ENCODE peak calls at places on chromosomes 16 and 17, in four cellular contexts. M is transverse colon, N is K562, H is upper lobe of left lung. R is an unnamed sample.
A peak's percentile ranks its signal among the peaks of the same experiment; 100 is the strongest.

GRCh38 chr16:72884037-72884436 is 163.9 kb downstream of the ZFHX3 start:
- DNase-seq in M (no peak), N (no peak), H (no peak), R (no peak)

GRCh38 chr17:44012391-44012790 is 2.4 kb downstream of the TMEM101 start:
- DNase-seq in M (no peak), N (no peak), H (no peak), R (no peak)

GRCh38 chr17:69567130-69567529 is 152.6 kb downstream of the MAP2K6 start:
- DNase-seq in M (no peak), H (no peak), N (no peak), R (no peak)

GRCh38 chr17:76081295-76082210 is 2.6 kb downstream of the ZACN start:
- DNase-seq in M (no peak), H (no peak), N (no peak), R (no peak)

GRCh38 chr16:77406680-77407079 is 28.2 kb downstream of the ADAMTS18 start:
- DNase-seq in M (no peak), N (no peak), H (no peak), R (no peak)

GRCh38 chr16:8674413-8675022 is at the start of gene ABAT:
- DNase-seq in M (peak; percentile 94), H (peak; percentile 92), N (peak; percentile 97), R (peak; percentile 98)

GRCh38 chr16:86681440-86681838 is 103.1 kb downstream of the FOXL1 start:
- DNase-seq in M (no peak), N (no peak), H (no peak), R (no peak)

GRCh38 chr17:2215616-2216364 is 87.8 kb downstream of the SMG6 start:
- DNase-seq in H (peak; percentile 67), N (no peak), M (peak; percentile 72), R (peak; percentile 90)

GRCh38 chr17:76382803-76383644 is 1.4 kb upstream of the SPHK1 start:
- DNase-seq in M (peak; percentile 67), H (peak; percentile 38), N (peak; percentile 86), R (peak; percentile 90)

GRCh38 chr17:77491921-77492445 is 351.2 kb downstream of the SEC14L1 start:
- DNase-seq in M (peak; percentile 70), N (no peak), H (no peak), R (peak; percentile 84)

GRCh38 chr17:81101614-81102306 is 63.5 kb upstream of the PVALEF start:
- DNase-seq in M (peak; percentile 86), N (peak; percentile 95), H (peak; percentile 90), R (peak; percentile 98)

GRCh38 chr16:86559802-86560305 is 4.8 kb upstream of the MTHFSD start:
- DNase-seq in M (no peak), H (no peak), N (no peak), R (no peak)

GRCh38 chr16:66858740-66859396 is 14.7 kb downstream of the CA7 start:
- DNase-seq in H (peak; percentile 85), M (no peak), N (peak; percentile 8), R (peak; percentile 52)

GRCh38 chr17:40714473-40714872 is 10.9 kb upstream of the KRT24 start:
- DNase-seq in H (no peak), M (no peak), N (no peak), R (no peak)

GRCh38 chr16:29790949-29791844 is 646 bp downstream of the KIF22 start:
- DNase-seq in N (no peak), M (peak; percentile 27), H (no peak), R (no peak)

GRCh38 chr17:57377094-57377493 is 120.8 kb downstream of the MSI2 start:
- DNase-seq in M (no peak), N (no peak), H (peak; percentile 28), R (no peak)

GRCh38 chr17:76772842-76773521 is 35.1 kb downstream of the MFSD11 start:
- DNase-seq in N (peak; percentile 32), H (peak; percentile 26), M (no peak), R (no peak)

GRCh38 chr16:48612621-48613020 is 2.6 kb upstream of the N4BP1 start:
- DNase-seq in N (no peak), M (no peak), H (no peak), R (no peak)

GRCh38 chr17:81959362-81960129 is 1.4 kb downstream of the NOTUM start:
- DNase-seq in M (peak; percentile 82), H (peak; percentile 79), N (peak; percentile 85), R (peak; percentile 95)

GRCh38 chr16:72677662-72678447 is 370.1 kb downstream of the ZFHX3 start:
- DNase-seq in H (no peak), M (peak; percentile 48), N (no peak), R (no peak)

GRCh38 chr17:63834431-63835166 is 7.1 kb upstream of the FTSJ3 start:
- DNase-seq in H (peak; percentile 59), M (no peak), N (peak; percentile 77), R (peak; percentile 83)

GRCh38 chr17:80883831-80884735 is 107.6 kb upstream of the CHMP6 start:
- DNase-seq in M (no peak), H (no peak), N (no peak), R (peak; percentile 66)

GRCh38 chr16:69294051-69294450 is 17.1 kb upstream of the VPS4A start:
- DNase-seq in N (no peak), H (no peak), M (no peak), R (no peak)

GRCh38 chr16:87860553-87861299 is 8.6 kb downstream of the SLC7A5 start:
- DNase-seq in N (peak; percentile 49), H (no peak), M (no peak), R (peak; percentile 70)

GRCh38 chr17:43015579-43015978 is 6.6 kb downstream of the VAT1 start:
- DNase-seq in N (no peak), M (no peak), H (peak; percentile 51), R (peak; percentile 85)

GRCh38 chr17:58338907-58339774 is 10.5 kb upstream of the TSPOAP1 start:
- DNase-seq in H (peak; percentile 74), N (peak; percentile 86), M (peak; percentile 72), R (peak; percentile 93)

GRCh38 chr16:88651276-88651988 is 579 bp upstream of the CYBA start:
- DNase-seq in H (peak; percentile 83), N (peak; percentile 88), M (peak; percentile 81), R (peak; percentile 98)

DNA sequence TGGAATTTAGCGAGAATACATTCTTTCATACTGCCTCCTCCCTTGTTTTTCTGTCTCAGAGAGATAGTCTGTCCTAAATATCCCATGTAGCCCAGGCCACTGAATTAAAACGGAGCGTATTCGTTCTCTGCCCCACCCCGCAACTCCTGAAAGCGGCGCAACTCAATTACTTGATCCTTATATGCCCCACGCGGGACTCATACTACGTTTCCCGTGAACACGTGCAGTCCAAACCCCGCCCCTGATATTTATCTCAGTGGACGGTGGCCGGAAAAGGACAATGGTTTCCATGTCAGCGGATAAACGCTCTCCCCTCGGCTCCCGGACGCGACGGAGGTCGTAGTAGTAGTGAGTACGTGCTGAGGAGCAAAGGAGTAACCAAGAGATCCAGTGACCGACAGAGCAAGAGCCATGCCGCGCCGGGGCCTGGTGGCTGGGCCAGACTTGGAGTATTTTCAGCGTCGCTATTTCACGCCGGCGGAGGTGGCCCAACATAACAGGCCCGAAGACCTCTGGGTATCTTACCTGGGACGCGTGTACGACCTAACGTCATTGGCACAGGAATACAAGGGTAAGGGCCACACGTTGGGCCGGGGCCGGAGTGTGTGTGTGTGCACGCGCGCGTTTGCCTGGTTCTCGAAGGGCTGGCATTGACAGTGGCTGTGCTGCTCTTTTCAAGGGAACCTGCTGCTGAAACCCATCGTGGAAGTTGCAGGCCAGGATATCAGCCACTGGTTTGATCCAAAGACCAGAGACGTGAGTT is at the start of gene CYB5D1:
- DNase-seq in N (peak; percentile 69), M (peak; percentile 93), H (peak; percentile 89), R (peak; percentile 95)
- TF ChIP-seq POLR2A in N (peak; percentile 80), M (peak; percentile 64), H (no peak), R (peak; percentile 56)

GRCh38 chr17:33290156-33290697 is 2.9 kb downstream of the ASIC2 start:
- DNase-seq in M (no peak), N (no peak), H (no peak), R (no peak)

GRCh38 chr17:33292981-33293867 is at the start of gene ASIC2:
- DNase-seq in H (no peak), N (peak; percentile 11), M (peak; percentile 18), R (peak; percentile 68)

GRCh38 chr17:33291248-33292183 is 1.6 kb downstream of the ASIC2 start:
- DNase-seq in H (no peak), M (peak; percentile 16), N (no peak), R (peak; percentile 70)

GRCh38 chr17:33294994-33295393 is 1.9 kb upstream of the ASIC2 start:
- DNase-seq in M (no peak), N (no peak), H (no peak), R (no peak)

GRCh38 chr17:33292184-33292980 is 713 bp downstream of the ASIC2 start:
- DNase-seq in N (peak; percentile 28), M (peak; percentile 26), H (no peak), R (no peak)
- TF ChIP-seq CTCF in N (no peak), M (peak; percentile 44), H (no peak), R (no peak)

GRCh38 chr16:22007509-22008214 is at the start of gene MOSMO:
- DNase-seq in M (peak; percentile 79), N (peak; percentile 81), H (peak; percentile 77), R (peak; percentile 95)
- H3K4me1 ChIP-seq in M (peaks cover 28% of the 10 kb centered on the region), N (peaks cover 8% of the 10 kb centered on the region), H (peaks cover 26% of the 10 kb centered on the region), R (peaks cover 37% of the 10 kb centered on the region)

GRCh38 chr17:28406478-28406824 is 439 bp upstream of the SLC46A1 start:
- DNase-seq in H (no peak), N (no peak), M (no peak), R (no peak)

GRCh38 chr17:28407130-28407973 is 1.3 kb upstream of the SLC46A1 start:
- DNase-seq in H (no peak), M (no peak), N (no peak), R (no peak)

GRCh38 chr17:28404461-28404811 is 1.6 kb downstream of the SLC46A1 start:
- DNase-seq in N (no peak), H (no peak), M (no peak), R (no peak)

GRCh38 chr17:28404812-28405570 is 1.0 kb downstream of the SLC46A1 start:
- DNase-seq in H (no peak), M (no peak), N (no peak), R (no peak)

GRCh38 chr17:28405632-28406477 is at the start of gene SLC46A1:
- DNase-seq in N (peak; percentile 75), H (peak; percentile 73), M (peak; percentile 73), R (peak; percentile 87)
- TF ChIP-seq POLR2A in N (peak; percentile 54), H (no peak), M (no peak), R (no peak)

GRCh38 chr17:60641810-60642220 is 35.8 kb upstream of the BCAS3 start:
- DNase-seq in H (peak; percentile 61), M (peak; percentile 70), N (peak; percentile 73), R (no peak)
- TF ChIP-seq CTCF in H (peak; percentile 33), M (peak; percentile 25), N (peak; percentile 76), R (no peak)

DNA sequence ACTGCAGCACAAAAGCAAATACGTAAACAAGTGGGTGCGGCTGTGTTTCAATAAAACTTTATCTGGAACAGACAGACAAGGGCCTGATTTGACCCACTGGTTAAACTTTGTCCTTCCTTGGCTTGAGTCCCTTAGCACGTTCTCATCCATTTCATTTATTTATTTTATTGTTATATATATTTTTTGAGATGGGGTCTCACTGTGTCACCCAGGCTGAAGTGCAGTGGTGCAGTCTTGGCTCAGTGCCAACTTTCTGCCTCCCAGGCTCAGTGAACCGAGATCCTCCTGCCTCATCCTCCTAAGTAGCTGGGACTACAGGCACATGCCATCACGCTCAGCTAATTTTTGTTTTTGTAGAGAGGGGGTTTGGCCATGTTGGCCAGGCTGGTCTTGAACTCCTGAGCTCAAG is 64.3 kb downstream of the MYH11 start:
- DNase-seq in H (no peak), M (no peak), N (no peak), R (peak; percentile 6)
- H3K4me1 ChIP-seq in H (peaks cover 6% of the 10 kb centered on the region), M (peaks cover 6% of the 10 kb centered on the region), N (no peaks in the 10 kb centered on the region), R (no peaks in the 10 kb centered on the region)